ENCODE peak calls at places on chromosome 14, in five cellular contexts. One of them, this sample, is unnamed.

GRCh38 chr14:73239463-73240241 is 2.3 kb downstream of the PAPLN start:
- DNase-seq in germinal center: no peak
- DNase-seq in uterus: peak; percentile 70
- DNase-seq in heart left ventricle: peak; percentile 66
- DNase-seq in NT2/D1: no peak
- DNase-seq in this sample: peak; percentile 27

GRCh38 chr14:21711360-21711961 is 37.8 kb upstream of the OR4E1 start:
- DNase-seq in NT2/D1: peak; percentile 6
- DNase-seq in uterus: no peak
- DNase-seq in heart left ventricle: no peak
- DNase-seq in germinal center: peak; percentile 48
- DNase-seq in this sample: peak; percentile 54

GRCh38 chr14:69079188-69079742 is 73.7 kb downstream of the DCAF5 start:
- DNase-seq in germinal center: no peak
- DNase-seq in uterus: no peak
- DNase-seq in heart left ventricle: no peak
- DNase-seq in NT2/D1: no peak
- DNase-seq in this sample: no peak

GRCh38 chr14:77123381-77124344 is 17.9 kb downstream of the ZDHHC22 start:
- DNase-seq in NT2/D1: no peak
- DNase-seq in heart left ventricle: peak; percentile 76
- DNase-seq in uterus: no peak
- DNase-seq in germinal center: no peak
- DNase-seq in this sample: peak; percentile 15

GRCh38 chr14:55277972-55278740 is 6.9 kb downstream of the FBXO34 start:
- DNase-seq in germinal center: peak; percentile 34
- DNase-seq in uterus: no peak
- DNase-seq in NT2/D1: no peak
- DNase-seq in heart left ventricle: no peak
- DNase-seq in this sample: peak; percentile 61

GRCh38 chr14:74161526-74162158 is 76.9 kb downstream of the LIN52 start:
- DNase-seq in germinal center: no peak
- DNase-seq in heart left ventricle: no peak
- DNase-seq in uterus: no peak
- DNase-seq in NT2/D1: no peak
- DNase-seq in this sample: no peak

GRCh38 chr14:106372870-106373657 is 846.7 kb downstream of the TMEM121 start:
- DNase-seq in germinal center: peak; percentile 84
- DNase-seq in NT2/D1: peak; percentile 30
- DNase-seq in heart left ventricle: peak; percentile 37
- DNase-seq in uterus: no peak
- DNase-seq in this sample: peak; percentile 83

GRCh38 chr14:103890836-103891666 is 37.2 kb upstream of the TDRD9 start:
- DNase-seq in uterus: no peak
- DNase-seq in germinal center: no peak
- DNase-seq in NT2/D1: no peak
- DNase-seq in heart left ventricle: no peak
- DNase-seq in this sample: no peak

GRCh38 chr14:103520657-103521437 is 1.8 kb downstream of the CKB start:
- DNase-seq in NT2/D1: no peak
- DNase-seq in germinal center: peak; percentile 84
- DNase-seq in heart left ventricle: peak; percentile 92
- DNase-seq in uterus: peak; percentile 86
- DNase-seq in this sample: peak; percentile 87

GRCh38 chr14:69673099-69673498 is 61.7 kb downstream of the SUSD6 start:
- DNase-seq in NT2/D1: no peak
- DNase-seq in heart left ventricle: no peak
- DNase-seq in uterus: no peak
- DNase-seq in germinal center: no peak
- DNase-seq in this sample: no peak

GRCh38 chr14:56342419-56342901 is 224.2 kb downstream of the PELI2 start:
- DNase-seq in uterus: no peak
- DNase-seq in heart left ventricle: no peak
- DNase-seq in NT2/D1: no peak
- DNase-seq in germinal center: peak; percentile 16
- DNase-seq in this sample: no peak

This sample was measured in GM20000.